ENCODE peak calls at places on chromosomes 11 and 22, in nine cellular contexts. O is MM.1S, C is anterior cingulate cortex, S is lower lobe of right lung, N is EL, K is iPS-NIHi11, B is NB4, U is A549, M is hepatic stellate cell. D is an unnamed sample.

GRCh38 chr22:31891366-31892079 is 52.8 kb upstream of the YWHAH start:
- DNase-seq in U (no peak), K (no peak), M (no peak), N (peak), S (no peak), B (peak), C (no peak), O (peak), D (peak)

GRCh38 chr22:45696227-45696626 is 24.6 kb downstream of the ATXN10 start:
- DNase-seq in B (peak), C (no peak), N (no peak), U (no peak), O (no peak), S (no peak), K (no peak), M (no peak), D (no peak)

GRCh38 chr11:11946180-11946579 is 62.2 kb downstream of the DKK3 start:
- DNase-seq in O (no peak), S (no peak), K (no peak), U (no peak), N (peak), B (no peak), M (no peak), C (no peak), D (peak)

GRCh38 chr11:115544422-115544821 is 40.2 kb upstream of the CADM1 start:
- DNase-seq in S (no peak), B (no peak), N (no peak), U (no peak), K (peak), M (no peak), O (no peak), C (no peak), D (no peak)

GRCh38 chr11:66080055-66080817 is 10.2 kb downstream of the PACS1 start:
- DNase-seq in B (peak), K (no peak), N (peak), S (no peak), O (no peak), M (peak), U (peak), C (no peak), D (peak)

GRCh38 chr22:49827853-49828598 is at the start of gene BRD1:
- DNase-seq in B (peak), S (peak), C (no peak), U (no peak), K (no peak), N (peak), O (peak), M (peak), D (peak)

GRCh38 chr22:26763633-26764295 is 106.4 kb downstream of the MIAT start:
- DNase-seq in N (peak), O (no peak), K (peak), S (no peak), B (no peak), M (peak), U (peak), C (no peak), D (peak)

GRCh38 chr11:122782222-122782621 is 56.1 kb upstream of the CRTAM start:
- DNase-seq in K (no peak), M (no peak), B (no peak), O (no peak), U (no peak), S (no peak), C (no peak), N (no peak), D (no peak)

GRCh38 chr11:872799-873198 is 30.1 kb downstream of the TSPAN4 start:
- DNase-seq in N (no peak), K (no peak), S (no peak), M (no peak), U (no peak), O (no peak), B (no peak), C (no peak), D (no peak)

GRCh38 chr11:27991731-27992130 is 116.2 kb downstream of the KIF18A start:
- DNase-seq in M (no peak), B (no peak), O (no peak), U (no peak), N (no peak), K (no peak), S (no peak), C (no peak), D (no peak)

GRCh38 chr22:30429887-30430286 is 4.3 kb downstream of the MTFP1 start:
- DNase-seq in B (no peak), O (no peak), C (no peak), U (no peak), N (no peak), K (no peak), S (no peak), M (no peak), D (no peak)

GRCh38 chr11:2516276-2517015 is 71.6 kb downstream of the KCNQ1 start:
- DNase-seq in M (no peak), O (no peak), N (no peak), U (no peak), C (no peak), K (peak), S (no peak), B (peak), D (no peak)

GRCh38 chr11:130400793-130401483 is 27.5 kb downstream of the ADAMTS8 start:
- DNase-seq in O (no peak), S (no peak), N (peak), K (no peak), C (no peak), B (peak), M (peak), U (no peak), D (peak)

GRCh38 chr11:83441171-83441570 is 155.0 kb upstream of the CCDC90B start:
- DNase-seq in B (no peak), M (no peak), C (no peak), K (no peak), O (no peak), N (no peak), S (no peak), U (no peak), D (no peak)

GRCh38 chr22:45531944-45532631 is 29.4 kb downstream of the FBLN1 start:
- DNase-seq in N (no peak), C (no peak), B (no peak), O (no peak), U (no peak), S (no peak), M (no peak), K (no peak), D (no peak)

GRCh38 chr11:111942826-111943225 is 5.7 kb downstream of the DIXDC1 start:
- DNase-seq in M (no peak), U (no peak), C (no peak), S (no peak), N (peak), B (no peak), O (no peak), K (no peak), D (peak)

GRCh38 chr11:9379046-9379445 is 5.4 kb upstream of the IPO7 start:
- DNase-seq in U (no peak), M (no peak), S (no peak), O (no peak), B (no peak), K (no peak), C (no peak), N (no peak), D (no peak)

D was measured in EH.